ENCODE peak calls at places on chromosomes 11 and 22, in four cellular contexts. One of them, this sample, is unnamed.

GRCh38 chr11:44562836-44563460 is 2.5 kb upstream of the CD82 start:
- DNase-seq in A549: no peak
- DNase-seq in DND-41: no peak
- DNase-seq in astrocyte of the cerebellum: no peak
- DNase-seq in this sample: no peak

GRCh38 chr22:25453058-25453457 is 111.4 kb upstream of the GRK3 start:
- DNase-seq in A549: no peak
- DNase-seq in DND-41: no peak
- DNase-seq in astrocyte of the cerebellum: no peak
- DNase-seq in this sample: no peak

GRCh38 chr11:62340269-62340901 is 3.1 kb downstream of the ASRGL1 start:
- DNase-seq in A549: peak
- DNase-seq in DND-41: peak
- DNase-seq in astrocyte of the cerebellum: peak
- DNase-seq in this sample: no peak

GRCh38 chr11:134951305-134951700 is 539.3 kb upstream of the B3GAT1 start:
- DNase-seq in A549: no peak
- DNase-seq in DND-41: no peak
- DNase-seq in astrocyte of the cerebellum: peak
- DNase-seq in this sample: no peak

GRCh38 chr11:32434387-32435151 is 770 bp downstream of the WT1 start:
- DNase-seq in A549: peak
- DNase-seq in DND-41: no peak
- DNase-seq in astrocyte of the cerebellum: no peak
- DNase-seq in this sample: no peak

GRCh38 chr11:30936476-30936875 is 350.3 kb upstream of the MPPED2 start:
- DNase-seq in A549: no peak
- DNase-seq in DND-41: no peak
- DNase-seq in astrocyte of the cerebellum: no peak
- DNase-seq in this sample: no peak

GRCh38 chr11:3011891-3012885 is 20.1 kb upstream of the NAP1L4 start:
- DNase-seq in A549: no peak
- DNase-seq in DND-41: no peak
- DNase-seq in astrocyte of the cerebellum: no peak
- DNase-seq in this sample: no peak

GRCh38 chr11:68842427-68843051 is 823 bp upstream of the CPT1A start:
- DNase-seq in A549: no peak
- DNase-seq in DND-41: no peak
- DNase-seq in astrocyte of the cerebellum: no peak
- DNase-seq in this sample: no peak

GRCh38 chr11:114166897-114167323 is 107.4 kb downstream of the ZBTB16 start:
- DNase-seq in A549: no peak
- DNase-seq in DND-41: no peak
- DNase-seq in astrocyte of the cerebellum: peak
- DNase-seq in this sample: peak

GRCh38 chr22:30609260-30610185 is 2.5 kb downstream of the TCN2 start:
- DNase-seq in A549: peak
- DNase-seq in DND-41: peak
- DNase-seq in astrocyte of the cerebellum: peak
- DNase-seq in this sample: peak

GRCh38 chr11:73330569-73331093 is 22.6 kb downstream of the ARHGEF17 start:
- DNase-seq in A549: peak
- DNase-seq in DND-41: no peak
- DNase-seq in astrocyte of the cerebellum: no peak
- DNase-seq in this sample: no peak

GRCh38 chr11:32615422-32615821 is 31.8 kb downstream of the EIF3M start:
- DNase-seq in A549: no peak
- DNase-seq in DND-41: no peak
- DNase-seq in astrocyte of the cerebellum: peak
- DNase-seq in this sample: no peak

GRCh38 chr11:15497366-15497765 is 382.6 kb downstream of the INSC start:
- DNase-seq in A549: no peak
- DNase-seq in DND-41: no peak
- DNase-seq in astrocyte of the cerebellum: no peak
- DNase-seq in this sample: no peak

GRCh38 chr11:118281284-118281683 is 17.2 kb upstream of the MPZL2 start:
- DNase-seq in A549: no peak
- DNase-seq in DND-41: no peak
- DNase-seq in astrocyte of the cerebellum: no peak
- DNase-seq in this sample: no peak

GRCh38 chr11:33778682-33779081 is 4.4 kb upstream of the FBXO3 start:
- DNase-seq in A549: no peak
- DNase-seq in DND-41: no peak
- DNase-seq in astrocyte of the cerebellum: peak
- DNase-seq in this sample: peak

GRCh38 chr22:23749747-23750373 is 1.1 kb downstream of the ZNF70 start:
- DNase-seq in A549: no peak
- DNase-seq in DND-41: no peak
- DNase-seq in astrocyte of the cerebellum: peak
- DNase-seq in this sample: no peak

GRCh38 chr22:23752090-23752691 is 1.3 kb upstream of the ZNF70 start:
- DNase-seq in A549: no peak
- DNase-seq in DND-41: no peak
- DNase-seq in astrocyte of the cerebellum: no peak
- DNase-seq in this sample: no peak

GRCh38 chr22:23751441-23751996 is 607 bp upstream of the ZNF70 start:
- DNase-seq in A549: no peak
- DNase-seq in DND-41: no peak
- DNase-seq in astrocyte of the cerebellum: no peak
- DNase-seq in this sample: no peak

GRCh38 chr22:23750374-23750743 is 553 bp downstream of the ZNF70 start:
- DNase-seq in A549: no peak
- DNase-seq in DND-41: no peak
- DNase-seq in astrocyte of the cerebellum: no peak
- DNase-seq in this sample: no peak

DNA sequence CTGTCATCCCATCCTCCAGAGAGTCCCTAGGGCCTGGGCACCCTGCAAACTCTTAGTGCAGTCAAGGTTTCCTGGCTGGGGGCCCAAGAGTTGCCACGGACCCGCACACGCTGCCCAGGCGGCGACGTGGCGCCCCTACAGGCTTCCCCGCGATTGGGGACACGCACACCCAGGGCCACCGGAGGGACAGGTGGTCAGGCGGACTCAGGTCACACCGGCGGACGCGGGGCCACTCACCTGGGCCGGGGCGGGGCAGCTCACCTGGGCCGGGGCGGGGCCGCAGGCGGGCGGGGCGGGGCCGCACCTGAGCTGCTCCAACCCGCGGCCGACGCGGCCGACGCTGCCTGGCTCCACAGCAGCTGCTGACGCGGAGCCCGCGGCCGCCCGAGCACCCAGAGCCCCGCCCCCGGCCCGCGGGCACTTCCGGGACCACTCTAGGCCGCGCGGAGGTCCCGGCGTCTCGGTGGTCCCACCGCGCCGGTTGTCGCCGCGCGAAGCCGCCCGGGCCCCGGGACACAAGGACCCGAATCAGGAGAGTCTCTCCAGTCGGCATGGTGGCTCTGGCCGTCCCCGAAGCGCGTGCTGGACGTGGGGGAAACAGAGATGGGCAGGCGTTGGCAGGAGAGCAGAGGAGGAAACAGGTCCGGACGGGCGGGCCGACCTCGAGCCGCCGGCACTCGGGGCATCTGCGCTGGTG is at the start of gene ZNF70:
- DNase-seq in A549: peak
- DNase-seq in DND-41: peak
- DNase-seq in astrocyte of the cerebellum: peak
- DNase-seq in this sample: peak
- TF ChIP-seq CTCF in A549: peak
- TF ChIP-seq CTCF in DND-41: peak
- TF ChIP-seq CTCF in astrocyte of the cerebellum: peak
- TF ChIP-seq CTCF in this sample: no peak

DNA sequence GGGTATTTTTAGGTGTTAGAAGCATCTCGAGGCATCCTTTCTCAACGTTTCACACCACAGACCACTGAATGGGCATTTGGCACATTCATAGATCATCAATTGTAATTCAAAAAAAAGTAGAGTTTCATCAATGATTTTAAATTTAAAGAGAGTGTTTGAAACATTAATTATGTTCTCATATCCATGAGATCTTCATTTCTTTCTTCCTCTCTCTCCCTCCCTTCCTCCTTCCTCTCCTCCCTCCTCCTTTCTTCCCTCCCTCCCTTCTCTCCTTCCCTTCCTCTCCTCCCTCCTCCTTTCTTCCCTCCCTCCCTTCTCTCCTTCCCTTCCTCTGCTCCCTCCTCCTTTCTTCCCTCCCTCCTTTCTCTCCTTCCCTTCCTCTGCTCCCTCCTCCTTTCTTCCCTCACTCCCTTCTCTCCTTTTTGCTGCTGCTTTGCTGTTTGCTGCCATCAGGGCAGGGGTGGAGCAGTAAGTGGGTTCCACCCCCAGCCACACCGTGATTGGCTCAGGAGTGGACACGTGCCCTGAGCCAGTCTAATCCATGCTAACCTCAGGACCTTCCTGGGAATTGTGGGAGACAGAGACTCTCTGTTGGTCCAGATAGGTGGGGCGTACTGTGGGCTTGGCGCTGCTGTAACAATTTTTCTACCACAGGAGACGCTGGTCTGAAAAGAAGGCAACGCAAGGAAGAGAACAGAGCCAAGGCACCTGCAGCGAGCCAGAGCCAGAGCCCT is 33.8 kb upstream of the APOBEC3A start:
- DNase-seq in A549: peak
- DNase-seq in DND-41: no peak
- DNase-seq in astrocyte of the cerebellum: peak
- DNase-seq in this sample: peak
- TF ChIP-seq CTCF in A549: no peak
- TF ChIP-seq CTCF in DND-41: no peak
- TF ChIP-seq CTCF in astrocyte of the cerebellum: peak
- TF ChIP-seq CTCF in this sample: peak

DNA sequence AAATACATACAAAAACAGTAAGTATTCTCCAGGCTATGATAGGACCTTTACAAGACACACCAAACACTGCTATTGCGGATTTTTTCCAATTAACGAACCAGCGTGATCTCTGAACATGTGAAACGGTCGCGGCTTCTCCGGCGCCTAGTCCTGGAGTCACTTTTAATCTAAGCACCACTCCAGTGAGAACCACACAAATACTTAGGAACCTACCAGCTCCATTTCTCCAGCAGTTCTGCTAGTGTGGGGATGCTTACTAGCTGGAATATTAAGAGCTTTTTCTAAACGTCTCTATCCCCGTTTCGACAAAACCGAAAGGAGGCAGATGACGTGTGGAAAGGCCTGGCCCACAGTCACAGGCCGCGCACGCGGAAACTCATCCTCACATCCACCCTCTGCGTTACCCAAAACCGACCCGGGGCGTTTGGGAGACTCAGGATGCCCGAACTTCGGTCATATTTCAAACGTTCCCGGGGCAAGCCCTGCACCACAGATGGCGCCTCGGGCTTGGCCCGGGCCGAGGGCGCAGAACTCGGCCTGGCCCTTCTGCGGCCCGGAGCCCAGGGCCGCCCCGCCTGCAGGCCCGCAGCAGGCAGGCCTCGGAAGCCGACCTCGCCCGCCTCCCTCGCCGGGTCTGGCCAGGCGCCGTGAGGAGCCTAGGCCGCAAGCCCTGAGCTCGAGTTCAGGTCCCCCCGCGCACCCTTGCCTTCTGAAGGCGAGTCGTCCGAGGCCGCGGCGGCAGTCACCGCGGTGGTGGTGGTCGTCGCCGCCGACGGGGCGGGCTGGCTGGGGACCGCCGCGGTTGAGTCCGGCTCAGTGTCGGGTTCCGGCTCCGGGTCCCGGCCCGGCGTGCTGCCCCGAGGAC is 546 bp downstream of the FNBP4 start:
- DNase-seq in A549: no peak
- DNase-seq in DND-41: peak
- DNase-seq in astrocyte of the cerebellum: peak
- DNase-seq in this sample: no peak
- TF ChIP-seq CTCF in A549: no peak
- TF ChIP-seq CTCF in DND-41: no peak
- TF ChIP-seq CTCF in astrocyte of the cerebellum: no peak
- TF ChIP-seq CTCF in this sample: no peak

GRCh38 chr11:37110383-37110782 is 512.3 kb upstream of the RAG2 start:
- DNase-seq in A549: no peak
- DNase-seq in DND-41: no peak
- DNase-seq in astrocyte of the cerebellum: no peak
- DNase-seq in this sample: no peak

GRCh38 chr11:37109205-37109585 is 511.2 kb upstream of the RAG2 start:
- DNase-seq in A549: no peak
- DNase-seq in DND-41: no peak
- DNase-seq in astrocyte of the cerebellum: no peak
- DNase-seq in this sample: no peak

GRCh38 chr11:37108436-37109204 is 510.6 kb upstream of the RAG2 start:
- DNase-seq in A549: no peak
- DNase-seq in DND-41: no peak
- DNase-seq in astrocyte of the cerebellum: no peak
- DNase-seq in this sample: no peak

GRCh38 chr11:37105456-37105855 is 507.4 kb upstream of the RAG2 start:
- DNase-seq in A549: no peak
- DNase-seq in DND-41: no peak
- DNase-seq in astrocyte of the cerebellum: peak
- DNase-seq in this sample: no peak

GRCh38 chr11:37107415-37107814 is 509.4 kb upstream of the RAG2 start:
- DNase-seq in A549: no peak
- DNase-seq in DND-41: no peak
- DNase-seq in astrocyte of the cerebellum: no peak
- DNase-seq in this sample: no peak
- TF ChIP-seq CTCF in A549: no peak
- TF ChIP-seq CTCF in DND-41: no peak
- TF ChIP-seq CTCF in astrocyte of the cerebellum: no peak
- TF ChIP-seq CTCF in this sample: no peak

DNA sequence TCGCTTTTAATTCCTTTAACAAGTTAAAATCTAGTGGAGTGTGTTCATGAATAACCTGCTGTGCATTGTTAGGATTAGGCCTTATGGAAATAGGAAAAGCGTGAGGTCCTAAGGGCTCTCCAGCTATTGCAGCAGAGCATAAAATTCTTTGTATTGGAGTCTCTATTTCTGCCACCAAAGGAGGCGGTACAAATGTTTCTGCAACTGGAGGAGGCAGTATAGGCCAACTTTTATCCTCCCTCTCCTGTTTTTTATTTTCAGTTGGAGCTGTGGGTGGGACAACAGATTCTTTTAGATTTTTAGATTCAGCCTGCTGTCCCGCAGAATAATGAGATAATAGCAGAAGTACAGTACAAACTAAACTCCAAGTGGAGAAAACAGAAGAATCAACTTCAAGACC is 26.2 kb downstream of the OR10A6 start:
- DNase-seq in A549: no peak
- DNase-seq in DND-41: no peak
- DNase-seq in astrocyte of the cerebellum: no peak
- DNase-seq in this sample: peak
- TF ChIP-seq CTCF in A549: no peak
- TF ChIP-seq CTCF in DND-41: no peak
- TF ChIP-seq CTCF in astrocyte of the cerebellum: no peak
- TF ChIP-seq CTCF in this sample: peak

GRCh38 chr11:65662802-65663633 is at the start of gene RELA:
- DNase-seq in A549: peak
- DNase-seq in DND-41: peak
- DNase-seq in astrocyte of the cerebellum: peak
- DNase-seq in this sample: peak
- TF ChIP-seq CTCF in A549: no peak
- TF ChIP-seq CTCF in DND-41: no peak
- TF ChIP-seq CTCF in astrocyte of the cerebellum: no peak
- TF ChIP-seq CTCF in this sample: no peak

GRCh38 chr11:132158091-132158490 is 787.7 kb downstream of the NTM start:
- DNase-seq in A549: no peak
- DNase-seq in DND-41: peak
- DNase-seq in astrocyte of the cerebellum: no peak
- DNase-seq in this sample: no peak
- TF ChIP-seq CTCF in A549: no peak
- TF ChIP-seq CTCF in DND-41: peak
- TF ChIP-seq CTCF in astrocyte of the cerebellum: peak
- TF ChIP-seq CTCF in this sample: peak

GRCh38 chr11:117181586-117182550 is 3.3 kb downstream of the SIDT2 start:
- DNase-seq in A549: no peak
- DNase-seq in DND-41: no peak
- DNase-seq in astrocyte of the cerebellum: no peak
- DNase-seq in this sample: no peak
- TF ChIP-seq CTCF in A549: no peak
- TF ChIP-seq CTCF in DND-41: no peak
- TF ChIP-seq CTCF in astrocyte of the cerebellum: no peak
- TF ChIP-seq CTCF in this sample: no peak

This sample was measured in AG09319.